ENCODE peak calls at places on chromosomes 7 and 10, in seven cellular contexts. One of them, this sample, is unnamed.

GRCh38 chr10:47260505-47261111 is 39.4 kb upstream of the GDF10 start:
- DNase-seq in GM12891: no peak
- DNase-seq in GM12878: no peak
- DNase-seq in HepG2: no peak
- DNase-seq in SK-N-SH: peak; percentile 66
- DNase-seq in H1: peak; percentile 17
- DNase-seq in K562: peak; percentile 40
- DNase-seq in this sample: no peak

GRCh38 chr7:137851361-137851945 is 4.7 kb upstream of the DGKI start:
- DNase-seq in SK-N-SH: no peak
- DNase-seq in GM12878: no peak
- DNase-seq in K562: no peak
- DNase-seq in GM12891: no peak
- DNase-seq in H1: no peak
- DNase-seq in HepG2: no peak
- DNase-seq in this sample: no peak

GRCh38 chr10:29353887-29354561 is 65.2 kb downstream of the LYZL1 start:
- DNase-seq in H1: no peak
- DNase-seq in GM12891: no peak
- DNase-seq in GM12878: no peak
- DNase-seq in HepG2: peak; percentile 92
- DNase-seq in K562: no peak
- DNase-seq in SK-N-SH: no peak
- DNase-seq in this sample: no peak

GRCh38 chr7:25216837-25217236 is 11.4 kb downstream of the NPVF start:
- DNase-seq in GM12878: peak; percentile 11
- DNase-seq in SK-N-SH: peak; percentile 48
- DNase-seq in HepG2: peak; percentile 39
- DNase-seq in GM12891: no peak
- DNase-seq in K562: peak; percentile 22
- DNase-seq in H1: no peak
- DNase-seq in this sample: no peak

GRCh38 chr7:30281263-30281662 is 3.1 kb upstream of the ZNRF2 start:
- DNase-seq in K562: no peak
- DNase-seq in HepG2: peak; percentile 26
- DNase-seq in GM12878: no peak
- DNase-seq in SK-N-SH: no peak
- DNase-seq in GM12891: no peak
- DNase-seq in H1: no peak
- DNase-seq in this sample: no peak

GRCh38 chr7:115356139-115356746 is 434.3 kb downstream of the MDFIC start:
- DNase-seq in K562: no peak
- DNase-seq in GM12891: peak; percentile 0
- DNase-seq in SK-N-SH: no peak
- DNase-seq in GM12878: no peak
- DNase-seq in HepG2: peak; percentile 9
- DNase-seq in H1: no peak
- DNase-seq in this sample: no peak

GRCh38 chr7:96495751-96496216 is 173.9 kb upstream of the SLC25A13 start:
- DNase-seq in SK-N-SH: peak; percentile 33
- DNase-seq in GM12878: peak; percentile 3
- DNase-seq in HepG2: no peak
- DNase-seq in GM12891: peak; percentile 5
- DNase-seq in K562: no peak
- DNase-seq in H1: no peak
- DNase-seq in this sample: no peak

GRCh38 chr10:73876971-73877370 is 2.6 kb upstream of the CAMK2G start:
- DNase-seq in GM12891: no peak
- DNase-seq in HepG2: no peak
- DNase-seq in H1: no peak
- DNase-seq in SK-N-SH: no peak
- DNase-seq in K562: no peak
- DNase-seq in GM12878: no peak
- DNase-seq in this sample: no peak

GRCh38 chr10:661891-662605 is 27.4 kb downstream of the DIP2C start:
- DNase-seq in GM12891: no peak
- DNase-seq in GM12878: no peak
- DNase-seq in K562: no peak
- DNase-seq in H1: peak; percentile 46
- DNase-seq in HepG2: no peak
- DNase-seq in SK-N-SH: no peak
- DNase-seq in this sample: no peak

GRCh38 chr10:74738985-74739567 is 87.3 kb upstream of the KAT6B start:
- DNase-seq in SK-N-SH: no peak
- DNase-seq in GM12891: peak; percentile 20
- DNase-seq in GM12878: peak; percentile 94
- DNase-seq in HepG2: peak; percentile 16
- DNase-seq in H1: peak; percentile 45
- DNase-seq in K562: peak; percentile 55
- DNase-seq in this sample: peak; percentile 45

GRCh38 chr10:110110338-110110737 is 97.1 kb upstream of the MXI1 start:
- DNase-seq in H1: no peak
- DNase-seq in SK-N-SH: no peak
- DNase-seq in K562: no peak
- DNase-seq in GM12878: no peak
- DNase-seq in HepG2: no peak
- DNase-seq in GM12891: no peak
- DNase-seq in this sample: no peak

GRCh38 chr10:73774637-73775036 is 7.2 kb upstream of the CHCHD1 start:
- DNase-seq in K562: peak; percentile 76
- DNase-seq in GM12878: no peak
- DNase-seq in H1: no peak
- DNase-seq in HepG2: peak; percentile 18
- DNase-seq in GM12891: no peak
- DNase-seq in SK-N-SH: no peak
- DNase-seq in this sample: no peak

GRCh38 chr10:60314306-60314940 is 75.3 kb downstream of the ANK3 start:
- DNase-seq in SK-N-SH: no peak
- DNase-seq in GM12878: no peak
- DNase-seq in H1: no peak
- DNase-seq in K562: peak; percentile 71
- DNase-seq in HepG2: no peak
- DNase-seq in GM12891: no peak
- DNase-seq in this sample: no peak

GRCh38 chr7:134368851-134369533 is 52.3 kb upstream of the SLC35B4 start:
- DNase-seq in K562: no peak
- DNase-seq in GM12878: no peak
- DNase-seq in HepG2: peak; percentile 87
- DNase-seq in SK-N-SH: no peak
- DNase-seq in GM12891: no peak
- DNase-seq in H1: no peak
- DNase-seq in this sample: no peak

GRCh38 chr7:132177708-132178392 is 398.4 kb downstream of the PLXNA4 start:
- DNase-seq in K562: no peak
- DNase-seq in HepG2: no peak
- DNase-seq in GM12878: no peak
- DNase-seq in H1: no peak
- DNase-seq in GM12891: no peak
- DNase-seq in SK-N-SH: no peak
- DNase-seq in this sample: no peak

GRCh38 chr7:38330861-38331709 is 57.6 kb upstream of the TARP start:
- DNase-seq in H1: peak; percentile 76
- DNase-seq in GM12878: no peak
- DNase-seq in GM12891: no peak
- DNase-seq in HepG2: no peak
- DNase-seq in SK-N-SH: no peak
- DNase-seq in K562: peak; percentile 71
- DNase-seq in this sample: no peak

GRCh38 chr7:134730359-134730758 is 49.1 kb upstream of the CALD1 start:
- DNase-seq in GM12891: no peak
- DNase-seq in HepG2: no peak
- DNase-seq in H1: no peak
- DNase-seq in K562: no peak
- DNase-seq in SK-N-SH: no peak
- DNase-seq in GM12878: no peak
- DNase-seq in this sample: no peak

GRCh38 chr7:108268200-108268820 is 138.1 kb upstream of the LAMB4 start:
- DNase-seq in K562: no peak
- DNase-seq in GM12878: no peak
- DNase-seq in HepG2: no peak
- DNase-seq in GM12891: no peak
- DNase-seq in SK-N-SH: no peak
- DNase-seq in H1: no peak
- DNase-seq in this sample: no peak

GRCh38 chr7:100547872-100548271 is 8.9 kb downstream of the AGFG2 start:
- DNase-seq in SK-N-SH: peak; percentile 34
- DNase-seq in GM12891: no peak
- DNase-seq in HepG2: no peak
- DNase-seq in K562: peak; percentile 73
- DNase-seq in H1: no peak
- DNase-seq in GM12878: no peak
- DNase-seq in this sample: no peak

GRCh38 chr7:26280097-26280496 is 11.6 kb upstream of the SNX10 start:
- DNase-seq in HepG2: no peak
- DNase-seq in GM12878: no peak
- DNase-seq in K562: no peak
- DNase-seq in GM12891: no peak
- DNase-seq in SK-N-SH: no peak
- DNase-seq in H1: no peak
- DNase-seq in this sample: no peak

GRCh38 chr10:1376384-1376945 is 320.3 kb downstream of the WDR37 start:
- DNase-seq in SK-N-SH: peak; percentile 21
- DNase-seq in GM12891: no peak
- DNase-seq in HepG2: no peak
- DNase-seq in GM12878: no peak
- DNase-seq in K562: no peak
- DNase-seq in H1: peak; percentile 43
- DNase-seq in this sample: no peak

DNA sequence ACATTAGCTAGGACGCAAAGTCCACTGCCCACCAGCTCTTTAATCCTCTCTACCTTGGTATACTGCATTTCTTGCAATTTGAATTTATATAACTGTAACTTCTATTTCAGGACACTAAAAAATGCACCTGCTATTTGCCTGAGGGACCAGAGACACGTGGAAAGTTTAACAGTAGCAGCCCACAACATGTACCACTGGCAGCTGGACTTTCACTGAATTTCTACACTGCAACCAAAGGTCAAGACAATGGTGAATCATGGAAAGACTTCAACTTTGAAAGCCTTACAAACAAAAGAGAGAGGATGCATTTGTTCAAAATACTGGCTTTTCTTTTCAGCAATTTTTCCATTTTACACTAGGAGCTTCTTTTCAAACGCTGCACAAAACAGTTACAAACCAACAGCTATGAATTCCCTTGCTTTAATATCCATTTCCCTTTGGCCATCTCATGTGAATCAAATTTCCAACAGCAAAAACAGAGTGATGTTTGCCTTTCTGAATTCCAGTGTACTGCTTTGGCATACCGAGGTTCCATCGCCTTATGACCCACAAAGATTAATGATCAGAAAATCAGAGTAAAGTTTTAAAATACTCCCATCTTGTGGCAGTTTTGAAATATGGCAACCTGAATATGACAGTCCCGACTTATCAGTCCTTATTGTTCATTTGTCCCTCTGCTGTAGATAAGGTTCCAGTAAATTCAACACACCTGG is 29.9 kb upstream of the HNRNPH3 start:
- DNase-seq in SK-N-SH: peak; percentile 59
- DNase-seq in H1: no peak
- DNase-seq in K562: peak; percentile 50
- DNase-seq in GM12891: no peak
- DNase-seq in GM12878: peak; percentile 41
- DNase-seq in HepG2: peak; percentile 50
- DNase-seq in this sample: no peak
- TF ChIP-seq TAF1 in SK-N-SH: no peak
- TF ChIP-seq TAF1 in H1: no peak
- TF ChIP-seq TAF1 in K562: no peak
- TF ChIP-seq TAF1 in GM12891: no peak
- TF ChIP-seq TAF1 in GM12878: no peak
- TF ChIP-seq TAF1 in HepG2: no peak
- TF ChIP-seq TAF1 in this sample: no peak

GRCh38 chr10:49296382-49296781 is 2.6 kb upstream of the C10orf71 start:
- DNase-seq in HepG2: no peak
- DNase-seq in H1: no peak
- DNase-seq in GM12891: no peak
- DNase-seq in GM12878: no peak
- DNase-seq in SK-N-SH: no peak
- DNase-seq in K562: no peak
- DNase-seq in this sample: no peak

GRCh38 chr10:49297818-49298665 is 928 bp upstream of the C10orf71 start:
- DNase-seq in SK-N-SH: no peak
- DNase-seq in GM12878: no peak
- DNase-seq in GM12891: no peak
- DNase-seq in H1: no peak
- DNase-seq in K562: peak; percentile 51
- DNase-seq in HepG2: no peak
- DNase-seq in this sample: no peak

GRCh38 chr10:49298666-49298989 is 342 bp upstream of the C10orf71 start:
- DNase-seq in SK-N-SH: no peak
- DNase-seq in H1: no peak
- DNase-seq in GM12891: no peak
- DNase-seq in K562: peak; percentile 52
- DNase-seq in GM12878: no peak
- DNase-seq in HepG2: no peak
- DNase-seq in this sample: no peak

GRCh38 chr10:49295297-49295696 is 3.7 kb upstream of the C10orf71 start:
- DNase-seq in SK-N-SH: no peak
- DNase-seq in HepG2: no peak
- DNase-seq in K562: no peak
- DNase-seq in H1: no peak
- DNase-seq in GM12878: no peak
- DNase-seq in GM12891: no peak
- DNase-seq in this sample: no peak

DNA sequence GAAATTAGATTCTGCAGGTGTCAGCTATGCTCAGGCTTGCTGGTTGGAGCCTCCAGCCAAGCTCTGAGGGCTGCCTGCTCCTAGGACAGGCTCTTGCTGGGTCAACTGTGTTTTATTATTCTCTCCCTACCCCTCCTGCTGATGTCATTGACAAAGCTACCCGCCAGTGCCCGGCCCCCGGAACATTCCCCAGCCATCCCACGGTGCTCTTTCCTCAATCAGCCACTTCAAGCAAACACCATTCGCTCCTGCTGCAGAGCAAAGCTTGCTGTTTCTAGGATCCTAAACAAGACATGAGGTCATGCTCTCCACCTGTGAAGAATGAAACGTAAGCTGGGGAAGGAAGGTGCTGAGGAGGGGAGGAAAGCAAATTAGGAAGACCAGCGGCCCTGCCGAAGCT is 2.1 kb upstream of the C10orf71 start:
- DNase-seq in SK-N-SH: no peak
- DNase-seq in K562: no peak
- DNase-seq in GM12878: no peak
- DNase-seq in H1: no peak
- DNase-seq in HepG2: no peak
- DNase-seq in GM12891: no peak
- DNase-seq in this sample: no peak
- TF ChIP-seq POLR2AphosphoS5 in SK-N-SH: no peak
- TF ChIP-seq POLR2AphosphoS5 in K562: no peak
- TF ChIP-seq POLR2AphosphoS5 in GM12878: no peak
- TF ChIP-seq POLR2AphosphoS5 in H1: no peak
- TF ChIP-seq POLR2AphosphoS5 in HepG2: no peak
- TF ChIP-seq POLR2AphosphoS5 in GM12891: no peak
- TF ChIP-seq POLR2AphosphoS5 in this sample: no peak

GRCh38 chr7:104039363-104039762 is 49.9 kb upstream of the RELN start:
- DNase-seq in K562: peak; percentile 34
- DNase-seq in GM12891: no peak
- DNase-seq in SK-N-SH: no peak
- DNase-seq in HepG2: no peak
- DNase-seq in GM12878: no peak
- DNase-seq in H1: no peak
- DNase-seq in this sample: no peak
- TF ChIP-seq TAF1 in K562: no peak
- TF ChIP-seq TAF1 in GM12891: no peak
- TF ChIP-seq TAF1 in SK-N-SH: no peak
- TF ChIP-seq TAF1 in HepG2: no peak
- TF ChIP-seq TAF1 in GM12878: no peak
- TF ChIP-seq TAF1 in H1: no peak
- TF ChIP-seq TAF1 in this sample: no peak

GRCh38 chr10:61836888-61837747 is 64.4 kb upstream of the ARID5B start:
- DNase-seq in HepG2: peak; percentile 90
- DNase-seq in H1: no peak
- DNase-seq in GM12891: no peak
- DNase-seq in K562: no peak
- DNase-seq in SK-N-SH: no peak
- DNase-seq in GM12878: no peak
- DNase-seq in this sample: no peak
- TF ChIP-seq POLR2AphosphoS5 in HepG2: no peak
- TF ChIP-seq POLR2AphosphoS5 in H1: no peak
- TF ChIP-seq POLR2AphosphoS5 in GM12891: no peak
- TF ChIP-seq POLR2AphosphoS5 in K562: no peak
- TF ChIP-seq POLR2AphosphoS5 in SK-N-SH: peak; percentile 22
- TF ChIP-seq POLR2AphosphoS5 in GM12878: no peak
- TF ChIP-seq POLR2AphosphoS5 in this sample: no peak